ENCODE peak calls at places on chromosomes 12 and 14, in ten cellular contexts. One of them, this sample, is unnamed.

GRCh38 chr12:93113317-93114006 is 184.4 kb upstream of the EEA1 start:
- DNase-seq in AG09319: no peak
- DNase-seq in NCI-H1105: no peak
- DNase-seq in uterus: no peak
- DNase-seq in CD4-positive, alpha-beta T cell: no peak
- DNase-seq in HT1080: peak; percentile 48
- DNase-seq in IMR-90: no peak
- DNase-seq in NCI-H446: no peak
- DNase-seq in EH: peak; percentile 33
- DNase-seq in hypothalamus: no peak
- DNase-seq in this sample: no peak

GRCh38 chr12:25386823-25387134 is 136.1 kb upstream of the KRAS start:
- DNase-seq in NCI-H1105: no peak
- DNase-seq in hypothalamus: no peak
- DNase-seq in NCI-H446: no peak
- DNase-seq in CD4-positive, alpha-beta T cell: no peak
- DNase-seq in HT1080: peak; percentile 10
- DNase-seq in IMR-90: no peak
- DNase-seq in AG09319: no peak
- DNase-seq in EH: no peak
- DNase-seq in uterus: no peak
- DNase-seq in this sample: no peak

GRCh38 chr14:61489527-61489926 is 168.1 kb downstream of the PRKCH start:
- DNase-seq in CD4-positive, alpha-beta T cell: no peak
- DNase-seq in hypothalamus: peak; percentile 61
- DNase-seq in NCI-H1105: no peak
- DNase-seq in NCI-H446: no peak
- DNase-seq in HT1080: no peak
- DNase-seq in AG09319: no peak
- DNase-seq in IMR-90: no peak
- DNase-seq in uterus: no peak
- DNase-seq in EH: no peak
- DNase-seq in this sample: no peak

GRCh38 chr12:8950702-8951478 is 1.4 kb upstream of the M6PR start:
- DNase-seq in NCI-H446: no peak
- DNase-seq in HT1080: no peak
- DNase-seq in AG09319: no peak
- DNase-seq in IMR-90: no peak
- DNase-seq in CD4-positive, alpha-beta T cell: no peak
- DNase-seq in EH: no peak
- DNase-seq in hypothalamus: no peak
- DNase-seq in NCI-H1105: no peak
- DNase-seq in uterus: no peak
- DNase-seq in this sample: no peak

GRCh38 chr12:68279227-68280054 is 26.0 kb upstream of the IL22 start:
- DNase-seq in EH: peak; percentile 37
- DNase-seq in NCI-H1105: no peak
- DNase-seq in HT1080: no peak
- DNase-seq in uterus: no peak
- DNase-seq in CD4-positive, alpha-beta T cell: no peak
- DNase-seq in IMR-90: peak; percentile 28
- DNase-seq in AG09319: no peak
- DNase-seq in hypothalamus: no peak
- DNase-seq in NCI-H446: no peak
- DNase-seq in this sample: no peak

GRCh38 chr14:59342108-59342507 is 123.1 kb downstream of the GPR135 start:
- DNase-seq in NCI-H446: no peak
- DNase-seq in uterus: no peak
- DNase-seq in NCI-H1105: no peak
- DNase-seq in IMR-90: no peak
- DNase-seq in EH: no peak
- DNase-seq in CD4-positive, alpha-beta T cell: no peak
- DNase-seq in AG09319: no peak
- DNase-seq in hypothalamus: no peak
- DNase-seq in HT1080: no peak
- DNase-seq in this sample: no peak

GRCh38 chr14:75147423-75148071 is 20.7 kb upstream of the NEK9 start:
- DNase-seq in uterus: peak; percentile 61
- DNase-seq in EH: peak; percentile 78
- DNase-seq in hypothalamus: peak; percentile 92
- DNase-seq in HT1080: no peak
- DNase-seq in CD4-positive, alpha-beta T cell: no peak
- DNase-seq in NCI-H1105: no peak
- DNase-seq in AG09319: peak; percentile 47
- DNase-seq in IMR-90: peak; percentile 72
- DNase-seq in NCI-H446: no peak
- DNase-seq in this sample: no peak

GRCh38 chr14:58430156-58430555 is 2.6 kb downstream of the KIAA0586 start:
- DNase-seq in NCI-H446: no peak
- DNase-seq in hypothalamus: no peak
- DNase-seq in AG09319: no peak
- DNase-seq in NCI-H1105: no peak
- DNase-seq in IMR-90: peak; percentile 82
- DNase-seq in uterus: no peak
- DNase-seq in CD4-positive, alpha-beta T cell: no peak
- DNase-seq in HT1080: peak; percentile 42
- DNase-seq in EH: peak; percentile 25
- DNase-seq in this sample: no peak

GRCh38 chr12:105882404-105882803 is 256.4 kb downstream of the NUAK1 start:
- DNase-seq in NCI-H446: no peak
- DNase-seq in AG09319: peak; percentile 45
- DNase-seq in EH: peak; percentile 73
- DNase-seq in HT1080: peak; percentile 16
- DNase-seq in IMR-90: no peak
- DNase-seq in NCI-H1105: no peak
- DNase-seq in hypothalamus: peak; percentile 36
- DNase-seq in uterus: peak; percentile 69
- DNase-seq in CD4-positive, alpha-beta T cell: no peak
- DNase-seq in this sample: no peak

GRCh38 chr12:130711751-130712150 is 4.3 kb downstream of the RIMBP2 start:
- DNase-seq in EH: no peak
- DNase-seq in NCI-H446: no peak
- DNase-seq in IMR-90: no peak
- DNase-seq in AG09319: no peak
- DNase-seq in hypothalamus: no peak
- DNase-seq in uterus: no peak
- DNase-seq in HT1080: no peak
- DNase-seq in NCI-H1105: no peak
- DNase-seq in CD4-positive, alpha-beta T cell: no peak
- DNase-seq in this sample: no peak

GRCh38 chr12:115294443-115295133 is 610.6 kb upstream of the TBX3 start:
- DNase-seq in NCI-H1105: no peak
- DNase-seq in IMR-90: peak; percentile 67
- DNase-seq in uterus: no peak
- DNase-seq in NCI-H446: no peak
- DNase-seq in HT1080: peak; percentile 34
- DNase-seq in AG09319: no peak
- DNase-seq in CD4-positive, alpha-beta T cell: no peak
- DNase-seq in hypothalamus: no peak
- DNase-seq in EH: peak; percentile 44
- DNase-seq in this sample: no peak

GRCh38 chr14:98593361-98593761 is 678.6 kb downstream of the BCL11B start:
- DNase-seq in HT1080: no peak
- DNase-seq in CD4-positive, alpha-beta T cell: no peak
- DNase-seq in NCI-H1105: no peak
- DNase-seq in hypothalamus: peak; percentile 93
- DNase-seq in IMR-90: no peak
- DNase-seq in uterus: no peak
- DNase-seq in AG09319: no peak
- DNase-seq in EH: no peak
- DNase-seq in NCI-H446: no peak
- DNase-seq in this sample: no peak

GRCh38 chr12:124778411-124778810 is 85.3 kb downstream of the SCARB1 start:
- DNase-seq in uterus: no peak
- DNase-seq in CD4-positive, alpha-beta T cell: no peak
- DNase-seq in EH: no peak
- DNase-seq in IMR-90: no peak
- DNase-seq in HT1080: no peak
- DNase-seq in AG09319: no peak
- DNase-seq in NCI-H446: no peak
- DNase-seq in hypothalamus: no peak
- DNase-seq in NCI-H1105: no peak
- DNase-seq in this sample: no peak

GRCh38 chr14:93655078-93655750 is 133.1 kb downstream of the PRIMA1 start:
- DNase-seq in AG09319: peak; percentile 12
- DNase-seq in IMR-90: peak; percentile 35
- DNase-seq in NCI-H1105: peak; percentile 51
- DNase-seq in EH: peak; percentile 4
- DNase-seq in NCI-H446: peak; percentile 27
- DNase-seq in HT1080: peak; percentile 46
- DNase-seq in CD4-positive, alpha-beta T cell: no peak
- DNase-seq in uterus: no peak
- DNase-seq in hypothalamus: peak; percentile 44
- DNase-seq in this sample: no peak

GRCh38 chr12:107547421-107547820 is 138.2 kb upstream of the PWP1 start:
- DNase-seq in HT1080: no peak
- DNase-seq in hypothalamus: no peak
- DNase-seq in NCI-H446: no peak
- DNase-seq in CD4-positive, alpha-beta T cell: no peak
- DNase-seq in uterus: no peak
- DNase-seq in NCI-H1105: no peak
- DNase-seq in AG09319: no peak
- DNase-seq in IMR-90: no peak
- DNase-seq in EH: no peak
- DNase-seq in this sample: no peak

GRCh38 chr12:127381043-127381668 is 885.8 kb upstream of the TMEM132C start:
- DNase-seq in HT1080: peak; percentile 71
- DNase-seq in CD4-positive, alpha-beta T cell: no peak
- DNase-seq in IMR-90: no peak
- DNase-seq in EH: peak; percentile 37
- DNase-seq in NCI-H446: no peak
- DNase-seq in hypothalamus: peak; percentile 33
- DNase-seq in NCI-H1105: peak; percentile 67
- DNase-seq in AG09319: no peak
- DNase-seq in uterus: no peak
- DNase-seq in this sample: no peak

GRCh38 chr12:7555752-7556151 is 52.2 kb upstream of the CD163 start:
- DNase-seq in AG09319: peak; percentile 31
- DNase-seq in HT1080: peak; percentile 83
- DNase-seq in IMR-90: peak; percentile 73
- DNase-seq in NCI-H1105: no peak
- DNase-seq in EH: peak; percentile 84
- DNase-seq in CD4-positive, alpha-beta T cell: no peak
- DNase-seq in NCI-H446: no peak
- DNase-seq in uterus: no peak
- DNase-seq in hypothalamus: no peak
- DNase-seq in this sample: no peak

GRCh38 chr14:104140463-104141331 is 2.3 kb downstream of the KIF26A start:
- DNase-seq in uterus: no peak
- DNase-seq in hypothalamus: no peak
- DNase-seq in EH: no peak
- DNase-seq in NCI-H446: no peak
- DNase-seq in CD4-positive, alpha-beta T cell: peak; percentile 3
- DNase-seq in IMR-90: no peak
- DNase-seq in NCI-H1105: no peak
- DNase-seq in AG09319: no peak
- DNase-seq in HT1080: no peak
- DNase-seq in this sample: no peak

GRCh38 chr12:59660148-59660547 is 64.3 kb downstream of the SLC16A7 start:
- DNase-seq in HT1080: no peak
- DNase-seq in EH: no peak
- DNase-seq in uterus: no peak
- DNase-seq in CD4-positive, alpha-beta T cell: no peak
- DNase-seq in IMR-90: no peak
- DNase-seq in AG09319: no peak
- DNase-seq in NCI-H1105: no peak
- DNase-seq in NCI-H446: no peak
- DNase-seq in hypothalamus: no peak
- DNase-seq in this sample: no peak

GRCh38 chr14:75282166-75282547 is 3.5 kb downstream of the FOS start:
- DNase-seq in uterus: no peak
- DNase-seq in NCI-H1105: no peak
- DNase-seq in NCI-H446: no peak
- DNase-seq in IMR-90: peak; percentile 60
- DNase-seq in HT1080: no peak
- DNase-seq in EH: no peak
- DNase-seq in CD4-positive, alpha-beta T cell: no peak
- DNase-seq in hypothalamus: no peak
- DNase-seq in AG09319: no peak
- DNase-seq in this sample: no peak

GRCh38 chr12:97229036-97229435 is 233.6 kb upstream of the RMST start:
- DNase-seq in uterus: no peak
- DNase-seq in NCI-H446: no peak
- DNase-seq in AG09319: no peak
- DNase-seq in hypothalamus: no peak
- DNase-seq in EH: no peak
- DNase-seq in NCI-H1105: peak; percentile 97
- DNase-seq in CD4-positive, alpha-beta T cell: no peak
- DNase-seq in IMR-90: no peak
- DNase-seq in HT1080: no peak
- DNase-seq in this sample: no peak

GRCh38 chr14:67566908-67567307 is 33.2 kb downstream of the PIGH start:
- DNase-seq in uterus: no peak
- DNase-seq in AG09319: no peak
- DNase-seq in EH: peak; percentile 3
- DNase-seq in IMR-90: no peak
- DNase-seq in NCI-H1105: no peak
- DNase-seq in NCI-H446: no peak
- DNase-seq in hypothalamus: no peak
- DNase-seq in CD4-positive, alpha-beta T cell: no peak
- DNase-seq in HT1080: no peak
- DNase-seq in this sample: no peak

GRCh38 chr14:20644520-20644919 is 3.0 kb upstream of the OR6S1 start:
- DNase-seq in IMR-90: no peak
- DNase-seq in uterus: no peak
- DNase-seq in EH: no peak
- DNase-seq in hypothalamus: no peak
- DNase-seq in AG09319: no peak
- DNase-seq in NCI-H1105: no peak
- DNase-seq in NCI-H446: no peak
- DNase-seq in HT1080: no peak
- DNase-seq in CD4-positive, alpha-beta T cell: no peak
- DNase-seq in this sample: no peak

GRCh38 chr14:99818503-99819036 is 25.4 kb downstream of the EML1 start:
- DNase-seq in NCI-H1105: no peak
- DNase-seq in hypothalamus: no peak
- DNase-seq in NCI-H446: no peak
- DNase-seq in AG09319: no peak
- DNase-seq in uterus: no peak
- DNase-seq in HT1080: no peak
- DNase-seq in EH: no peak
- DNase-seq in IMR-90: peak; percentile 34
- DNase-seq in CD4-positive, alpha-beta T cell: no peak
- DNase-seq in this sample: no peak

GRCh38 chr12:46364777-46365580 is 7.6 kb downstream of the SLC38A2 start:
- DNase-seq in CD4-positive, alpha-beta T cell: no peak
- DNase-seq in IMR-90: peak; percentile 85
- DNase-seq in HT1080: peak; percentile 84
- DNase-seq in EH: peak; percentile 82
- DNase-seq in NCI-H446: no peak
- DNase-seq in NCI-H1105: no peak
- DNase-seq in uterus: no peak
- DNase-seq in hypothalamus: peak; percentile 43
- DNase-seq in AG09319: no peak
- DNase-seq in this sample: no peak

GRCh38 chr12:68290126-68290525 is 36.7 kb upstream of the IL22 start:
- DNase-seq in EH: no peak
- DNase-seq in AG09319: no peak
- DNase-seq in NCI-H1105: no peak
- DNase-seq in hypothalamus: no peak
- DNase-seq in NCI-H446: no peak
- DNase-seq in CD4-positive, alpha-beta T cell: no peak
- DNase-seq in HT1080: no peak
- DNase-seq in IMR-90: no peak
- DNase-seq in uterus: no peak
- DNase-seq in this sample: no peak

GRCh38 chr14:101556131-101556530 is 5.2 kb upstream of the DIO3 start:
- DNase-seq in hypothalamus: no peak
- DNase-seq in uterus: no peak
- DNase-seq in NCI-H1105: no peak
- DNase-seq in NCI-H446: no peak
- DNase-seq in EH: no peak
- DNase-seq in IMR-90: no peak
- DNase-seq in AG09319: no peak
- DNase-seq in HT1080: no peak
- DNase-seq in CD4-positive, alpha-beta T cell: no peak
- DNase-seq in this sample: no peak

GRCh38 chr14:23388996-23389395 is 12.2 kb downstream of the CMTM5 start:
- DNase-seq in AG09319: no peak
- DNase-seq in EH: no peak
- DNase-seq in CD4-positive, alpha-beta T cell: no peak
- DNase-seq in NCI-H446: no peak
- DNase-seq in IMR-90: no peak
- DNase-seq in uterus: no peak
- DNase-seq in HT1080: no peak
- DNase-seq in hypothalamus: no peak
- DNase-seq in NCI-H1105: no peak
- DNase-seq in this sample: no peak

This sample was measured in activated naive CD8-positive, alpha-beta T cell treated with anti-CD3 and anti-CD28 coated beads, Interleukin-2, amount 50 U/mL, for 16 hours.